ENCODE peak calls at places on chromosome 21, in seven cellular contexts. T is dorsolateral prefrontal cortex, O is bronchial epithelial cell, R is GM12864, B is AG04449, P is GM12865, Q is B cell. X is an unnamed sample.

GRCh38 chr21:14754682-14755081 is 208.6 kb upstream of the SAMSN1 start:
- DNase-seq in R (no peak), Q (no peak), P (no peak), T (no peak), B (no peak), O (no peak), X (no peak)

GRCh38 chr21:15741510-15741909 is 11.7 kb downstream of the USP25 start:
- DNase-seq in B (no peak), T (no peak), R (no peak), Q (no peak), P (no peak), O (peak; percentile 64), X (no peak)

GRCh38 chr21:45478115-45478801 is 64.0 kb downstream of the SLC19A1 start:
- DNase-seq in B (no peak), T (peak; percentile 76), Q (peak; percentile 89), O (peak; percentile 22), P (peak; percentile 71), R (peak; percentile 38), X (no peak)

GRCh38 chr21:21003701-21004100 is 5.5 kb downstream of the NCAM2 start:
- DNase-seq in O (peak; percentile 16), T (no peak), R (no peak), B (no peak), Q (no peak), P (peak; percentile 2), X (no peak)

GRCh38 chr21:45863751-45864150 is 117.8 kb upstream of the COL6A1 start:
- DNase-seq in R (no peak), O (no peak), T (no peak), Q (no peak), P (no peak), B (no peak), X (no peak)

GRCh38 chr21:43209575-43210453 is 41.0 kb downstream of the CRYAA start:
- DNase-seq in Q (no peak), R (no peak), T (no peak), P (no peak), B (no peak), O (peak; percentile 17), X (no peak)

GRCh38 chr21:43827015-43827611 is 37.7 kb downstream of the RRP1 start:
- DNase-seq in O (peak; percentile 56), P (no peak), B (no peak), Q (peak; percentile 31), R (no peak), T (peak; percentile 75), X (peak; percentile 19)

GRCh38 chr21:26433386-26433785 is 139.7 kb downstream of the CYYR1 start:
- DNase-seq in B (no peak), T (no peak), O (no peak), Q (no peak), P (no peak), R (no peak), X (no peak)

GRCh38 chr21:38920631-38921398 is 115.1 kb downstream of the ETS2 start:
- DNase-seq in T (no peak), R (no peak), O (peak; percentile 48), Q (no peak), B (peak; percentile 44), P (no peak), X (no peak)

GRCh38 chr21:45266518-45267389 is 20.9 kb downstream of the POFUT2 start:
- DNase-seq in T (peak; percentile 14), Q (no peak), R (no peak), O (no peak), P (no peak), B (peak; percentile 19), X (no peak)

GRCh38 chr21:26581818-26582217 is 8.7 kb upstream of the CYYR1 start:
- DNase-seq in T (no peak), O (no peak), P (no peak), Q (no peak), B (no peak), R (no peak), X (no peak)

GRCh38 chr21:40386301-40386911 is 460.6 kb downstream of the DSCAM start:
- DNase-seq in P (peak; percentile 5), O (peak; percentile 18), Q (no peak), T (peak; percentile 69), R (no peak), B (no peak), X (no peak)

GRCh38 chr21:44921928-44922327 is 1.2 kb upstream of the ITGB2 start:
- DNase-seq in P (no peak), R (no peak), T (no peak), O (no peak), Q (no peak), B (no peak), X (no peak)

GRCh38 chr21:34348890-34349519 is 14.8 kb upstream of the KCNE2 start:
- DNase-seq in R (no peak), B (no peak), O (no peak), T (no peak), P (no peak), Q (no peak), X (no peak)

GRCh38 chr21:15543473-15543872 is 186.3 kb upstream of the USP25 start:
- DNase-seq in O (no peak), Q (no peak), P (no peak), B (no peak), R (no peak), T (no peak), X (no peak)

GRCh38 chr21:46146856-46147255 is 8.5 kb downstream of the FTCD start:
- DNase-seq in T (peak; percentile 31), P (no peak), Q (no peak), O (no peak), B (no peak), R (no peak), X (no peak)

GRCh38 chr21:35057428-35057827 is 8.3 kb upstream of the RUNX1 start:
- DNase-seq in B (no peak), R (no peak), Q (no peak), P (peak; percentile 58), T (no peak), O (no peak), X (no peak)

GRCh38 chr21:34702341-34702807 is 33.6 kb downstream of the CLIC6 start:
- DNase-seq in Q (no peak), R (no peak), T (no peak), P (no peak), B (peak; percentile 81), O (peak; percentile 61), X (no peak)

GRCh38 chr21:39467746-39468145 is 16.0 kb downstream of the SH3BGR start:
- DNase-seq in B (no peak), R (no peak), O (no peak), Q (no peak), P (no peak), T (no peak), X (no peak)

GRCh38 chr21:45253633-45254556 is 33.8 kb downstream of the POFUT2 start:
- DNase-seq in B (no peak), R (no peak), Q (peak; percentile 18), O (no peak), P (no peak), T (no peak), X (no peak)

GRCh38 chr21:40015818-40016217 is 148.6 kb downstream of the PCP4 start:
- DNase-seq in T (no peak), O (no peak), P (no peak), B (no peak), R (no peak), Q (no peak), X (no peak)

GRCh38 chr21:8993943-8994639 is 1527.3 kb upstream of the TPTE start:
- DNase-seq in P (no peak), O (peak; percentile 86), B (no peak), T (no peak), Q (no peak), R (no peak), X (no peak)

GRCh38 chr21:27704567-27705166 is 737.8 kb upstream of the ADAMTS5 start:
- DNase-seq in T (no peak), R (no peak), O (no peak), B (no peak), P (no peak), Q (no peak), X (no peak)

GRCh38 chr21:27695246-27695645 is 728.4 kb upstream of the ADAMTS5 start:
- DNase-seq in R (no peak), T (no peak), O (no peak), P (no peak), Q (no peak), B (no peak), X (no peak)

GRCh38 chr21:27703806-27704205 is 736.9 kb upstream of the ADAMTS5 start:
- DNase-seq in T (no peak), Q (no peak), R (no peak), O (no peak), B (no peak), P (no peak), X (no peak)

DNA sequence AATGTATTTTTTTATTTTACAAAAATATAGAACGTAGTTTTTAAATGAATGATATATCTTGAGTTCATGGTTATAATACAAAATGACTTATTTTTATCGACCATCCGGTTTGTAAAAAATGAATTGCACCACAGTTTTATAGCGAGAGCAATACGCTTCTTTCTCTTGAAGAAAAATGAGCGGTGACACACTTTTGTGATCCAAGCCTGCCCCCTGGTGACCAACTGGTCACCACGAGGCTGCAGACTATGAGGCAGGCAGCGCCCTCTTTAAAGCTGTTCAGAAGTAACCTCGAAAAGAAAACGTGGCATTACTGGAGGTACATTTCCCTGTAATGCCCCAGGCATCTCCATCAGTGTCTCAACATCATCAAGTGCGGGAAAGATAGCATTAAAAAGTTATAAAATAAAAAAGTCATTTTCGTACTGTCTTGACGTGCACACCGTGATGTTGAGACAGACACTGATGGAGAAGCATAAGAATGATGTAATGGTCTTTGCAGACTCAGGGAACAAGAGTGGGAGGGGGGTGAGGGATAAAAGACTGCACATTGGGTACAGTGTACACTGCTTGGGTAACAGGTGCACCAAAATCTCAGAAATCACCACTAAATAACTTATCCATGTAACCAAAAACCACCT is 734.2 kb upstream of the ADAMTS5 start:
- DNase-seq in T (peak; percentile 85), B (peak; percentile 47), O (peak; percentile 74), Q (no peak), P (peak; percentile 72), R (no peak), X (peak; percentile 45)
- TF ChIP-seq CTCF in T (peak; percentile 99), B (peak; percentile 68), O (peak; percentile 80), Q (no peak), P (peak; percentile 60), R (no peak), X (peak; percentile 81)

GRCh38 chr21:32687946-32688345 is 39.9 kb downstream of the SYNJ1 start:
- DNase-seq in P (peak; percentile 17), Q (no peak), T (no peak), O (no peak), R (no peak), B (no peak), X (no peak)
- TF ChIP-seq CTCF in P (peak; percentile 10), Q (peak; percentile 30), T (no peak), O (no peak), R (peak; percentile 17), B (no peak), X (no peak)

DNA sequence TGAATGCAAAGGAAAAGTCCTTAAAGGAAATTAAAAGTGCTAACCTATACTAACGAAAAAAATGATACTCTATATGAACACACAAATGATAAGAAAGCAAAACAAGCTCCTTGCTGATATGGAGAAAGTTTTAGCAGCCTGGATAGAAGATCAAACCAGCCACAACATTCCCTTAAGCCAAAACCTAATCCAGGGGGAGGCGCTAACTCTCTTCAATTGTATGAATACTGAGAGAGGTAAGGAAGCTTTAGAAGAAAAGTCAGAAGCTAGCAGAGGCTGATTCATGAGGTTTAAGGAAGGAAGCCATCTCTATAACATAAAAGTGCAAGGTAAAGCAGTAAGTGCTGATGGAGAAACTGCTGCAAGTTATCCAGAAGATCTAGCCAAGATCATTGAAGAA is 3.4 kb downstream of the KRTAP23-1 start:
- DNase-seq in P (no peak), R (no peak), B (no peak), O (no peak), T (no peak), Q (no peak), X (no peak)
- TF ChIP-seq CTCF in P (no peak), R (no peak), B (no peak), O (no peak), T (no peak), Q (no peak), X (no peak)

GRCh38 chr21:23968722-23969647 is 1638.3 kb downstream of the MRPL39 start:
- DNase-seq in O (no peak), Q (peak; percentile 67), R (peak; percentile 10), T (no peak), B (no peak), P (peak; percentile 74), X (no peak)
- TF ChIP-seq CTCF in O (no peak), Q (peak; percentile 87), R (peak; percentile 64), T (no peak), B (peak; percentile 62), P (peak; percentile 70), X (peak; percentile 28)

X was measured in kidney epithelial cell.